ENCODE peak calls at places on chromosomes 1 and 21, in ten cellular contexts. R, G, L, I, Q, H, F, N, E and T are unnamed samples.

GRCh38 chr1:183331095-183331742 is 87.0 kb downstream of the NMNAT2 start:
- DNase-seq in R (no peak), E (no peak), Q (no peak), G (no peak), H (no peak), I (peak; percentile 18), L (no peak), F (peak; percentile 42), N (peak; percentile 62), T (no peak)

GRCh38 chr21:15121655-15122120 is 56.9 kb upstream of the NRIP1 start:
- DNase-seq in H (no peak), R (no peak), E (peak; percentile 47), G (no peak), L (no peak), N (peak; percentile 28), I (no peak), F (peak; percentile 46), Q (no peak), T (peak; percentile 33)

GRCh38 chr1:53066433-53066832 is 4.4 kb downstream of the PODN start:
- DNase-seq in L (no peak), G (no peak), H (no peak), I (no peak), Q (no peak), R (no peak), N (no peak), E (peak; percentile 25), F (no peak), T (no peak)

GRCh38 chr1:173148971-173149370 is 58.2 kb downstream of the TNFSF4 start:
- DNase-seq in I (no peak), H (no peak), G (no peak), R (no peak), L (no peak), Q (no peak), F (no peak), N (no peak), E (peak; percentile 51), T (no peak)

GRCh38 chr1:221045842-221046831 is 166.9 kb downstream of the HLX start:
- DNase-seq in F (no peak), Q (no peak), E (peak; percentile 38), H (no peak), N (no peak), R (peak; percentile 39), G (no peak), I (no peak), L (no peak), T (no peak)

GRCh38 chr1:66446261-66447001 is 87.5 kb upstream of the SGIP1 start:
- DNase-seq in R (peak; percentile 67), L (peak; percentile 46), Q (peak; percentile 17), G (peak; percentile 52), H (no peak), F (peak; percentile 69), E (peak; percentile 76), I (peak; percentile 89), N (no peak), T (peak; percentile 39)

GRCh38 chr1:59146651-59147358 is 150.1 kb upstream of the FGGY start:
- DNase-seq in R (peak; percentile 61), H (no peak), I (no peak), Q (peak; percentile 59), L (peak; percentile 59), N (peak; percentile 55), E (peak; percentile 28), F (no peak), G (peak; percentile 67), T (peak; percentile 69)

GRCh38 chr21:39867198-39867650 is at the start of gene PCP4:
- DNase-seq in G (peak; percentile 44), N (peak; percentile 93), I (peak; percentile 81), Q (peak; percentile 59), E (no peak), L (peak; percentile 71), H (no peak), R (no peak), F (peak; percentile 60), T (peak; percentile 29)

GRCh38 chr1:150720098-150720497 is 597 bp downstream of the HORMAD1 start:
- DNase-seq in N (no peak), L (no peak), R (no peak), I (no peak), E (no peak), G (no peak), Q (no peak), H (no peak), F (no peak), T (no peak)

GRCh38 chr1:16147615-16147926 is 8.3 kb downstream of the EPHA2 start:
- DNase-seq in F (no peak), H (no peak), N (no peak), E (no peak), Q (no peak), I (no peak), G (no peak), R (no peak), L (no peak), T (no peak)

GRCh38 chr1:54475357-54476230 is 69.4 kb upstream of the SSBP3 start:
- DNase-seq in L (no peak), N (peak; percentile 59), G (peak; percentile 30), H (no peak), E (no peak), Q (peak; percentile 57), F (no peak), R (no peak), I (peak; percentile 27), T (no peak)

GRCh38 chr1:214004014-214004413 is 16.2 kb downstream of the PROX1 start:
- DNase-seq in I (no peak), E (no peak), H (no peak), L (no peak), Q (no peak), R (no peak), N (no peak), F (no peak), G (no peak), T (no peak)

GRCh38 chr1:81806432-81806770 is 5.7 kb downstream of the ADGRL2 start:
- DNase-seq in L (no peak), F (no peak), I (no peak), G (no peak), Q (no peak), R (no peak), H (no peak), N (no peak), E (no peak), T (no peak)

GRCh38 chr1:36350659-36351171 is 27.3 kb upstream of the EVA1B start:
- DNase-seq in Q (peak; percentile 65), G (peak; percentile 45), F (peak; percentile 80), E (peak; percentile 80), R (peak; percentile 75), N (no peak), L (no peak), I (no peak), H (no peak), T (no peak)

GRCh38 chr1:171110485-171111340 is 20.0 kb downstream of the FMO3 start:
- DNase-seq in N (no peak), Q (no peak), E (peak; percentile 75), H (no peak), G (no peak), I (no peak), F (no peak), L (no peak), R (peak; percentile 27), T (no peak)

GRCh38 chr1:46557403-46557802 is 6.0 kb upstream of the KNCN start:
- DNase-seq in L (no peak), I (no peak), G (no peak), E (no peak), N (no peak), R (no peak), Q (no peak), H (no peak), F (no peak), T (no peak)

GRCh38 chr1:67627906-67628305 is 57.1 kb upstream of the GADD45A start:
- DNase-seq in N (no peak), I (no peak), R (no peak), G (no peak), L (no peak), H (no peak), F (peak; percentile 61), E (no peak), Q (no peak), T (no peak)

GRCh38 chr1:18564661-18565060 is 66.0 kb upstream of the PAX7 start:
- DNase-seq in H (no peak), N (no peak), L (no peak), I (no peak), E (no peak), Q (no peak), R (no peak), G (no peak), F (no peak), T (no peak)

GRCh38 chr1:229033480-229033879 is 237.4 kb upstream of the RAB4A start:
- DNase-seq in H (no peak), R (no peak), N (no peak), L (no peak), I (no peak), E (no peak), G (no peak), Q (no peak), F (no peak), T (no peak)

GRCh38 chr1:212583643-212584042 is 24.9 kb upstream of the ATF3 start:
- DNase-seq in H (no peak), F (no peak), Q (no peak), I (no peak), E (no peak), R (no peak), N (no peak), G (no peak), L (no peak), T (no peak)

GRCh38 chr1:221335161-221336101 is 406.5 kb downstream of the DUSP10 start:
- DNase-seq in L (no peak), H (no peak), I (no peak), E (peak; percentile 69), Q (peak; percentile 2), R (peak; percentile 76), N (no peak), G (no peak), F (peak; percentile 54), T (peak; percentile 28)

GRCh38 chr1:109151146-109151545 is 37.2 kb downstream of the ELAPOR1 start:
- DNase-seq in N (peak; percentile 65), H (no peak), R (peak; percentile 55), E (peak; percentile 74), Q (no peak), I (peak; percentile 74), G (no peak), L (peak; percentile 37), F (peak; percentile 60), T (peak; percentile 70)

GRCh38 chr1:3515774-3516480 is 61.5 kb downstream of the ARHGEF16 start:
- DNase-seq in F (peak; percentile 27), R (no peak), Q (no peak), G (no peak), N (no peak), H (no peak), I (no peak), L (no peak), E (no peak), T (no peak)

GRCh38 chr1:212607206-212607923 is 1.2 kb upstream of the ATF3 start:
- DNase-seq in H (no peak), N (no peak), G (peak; percentile 61), Q (peak; percentile 20), E (no peak), R (no peak), F (no peak), L (no peak), I (peak; percentile 23), T (peak; percentile 53)

GRCh38 chr1:110452330-110452729 is 1.4 kb downstream of the PROK1 start:
- DNase-seq in E (no peak), G (no peak), Q (no peak), H (no peak), L (no peak), N (no peak), I (no peak), F (no peak), R (no peak), T (no peak)

GRCh38 chr1:245807954-245808719 is 653.4 kb downstream of the KIF26B start:
- DNase-seq in R (no peak), Q (no peak), E (no peak), G (no peak), I (peak; percentile 30), F (no peak), N (no peak), H (no peak), L (no peak), T (no peak)

GRCh38 chr1:8937701-8938100 is 8.0 kb upstream of the CA6 start:
- DNase-seq in I (no peak), N (no peak), R (no peak), H (no peak), G (no peak), Q (no peak), F (no peak), E (no peak), L (no peak), T (no peak)

GRCh38 chr1:226862900-226863299 is 7.5 kb upstream of the PSEN2 start:
- DNase-seq in N (no peak), Q (no peak), R (peak; percentile 61), E (peak; percentile 73), H (no peak), G (no peak), I (no peak), F (peak; percentile 51), L (no peak), T (no peak)